ENCODE peak calls at places on chromosomes 4 and X, in five cellular contexts. T is cardiac fibroblast, N is A549, P is AG10803, W is tibial artery. I is an unnamed sample.

GRCh38 chrX:46628406-46629371 is 55.1 kb downstream of the CHST7 start:
- DNase-seq in T (peak), W (peak), N (no peak), P (peak), I (peak)

GRCh38 chr4:85580489-85580888 is 105.5 kb downstream of the ARHGAP24 start:
- DNase-seq in W (no peak), N (no peak), P (no peak), T (no peak), I (no peak)

GRCh38 chr4:60133414-60133813 is 1066.7 kb upstream of the ADGRL3 start:
- DNase-seq in W (no peak), T (peak), P (no peak), N (no peak), I (no peak)

GRCh38 chr4:160091631-160092030 is 988.8 kb downstream of the RAPGEF2 start:
- DNase-seq in T (no peak), N (no peak), W (no peak), P (no peak), I (no peak)

GRCh38 chr4:142473960-142474338 is 372.2 kb downstream of the INPP4B start:
- DNase-seq in T (no peak), P (no peak), W (no peak), N (no peak), I (no peak)

GRCh38 chrX:133593531-133593930 is 178.2 kb upstream of the GPC4 start:
- DNase-seq in P (no peak), N (no peak), W (no peak), T (no peak), I (no peak)

GRCh38 chr4:163540448-163540847 is 46.0 kb downstream of the TMA16 start:
- DNase-seq in P (no peak), N (no peak), T (no peak), W (no peak), I (no peak)

GRCh38 chr4:102858828-102859464 is 9.8 kb upstream of the CISD2 start:
- DNase-seq in N (no peak), P (no peak), W (no peak), T (no peak), I (no peak)

GRCh38 chr4:5783486-5783885 is 72.5 kb downstream of the EVC start:
- DNase-seq in W (no peak), P (no peak), N (no peak), T (no peak), I (no peak)

GRCh38 chr4:24857996-24858395 is 54.8 kb downstream of the CCDC149 start:
- DNase-seq in T (peak), N (no peak), W (no peak), P (peak), I (peak)

GRCh38 chrX:64204252-64204651 is 1.3 kb downstream of the AMER1 start:
- DNase-seq in T (no peak), P (peak), N (no peak), W (peak), I (peak)

GRCh38 chr4:40576651-40577480 is 52.8 kb downstream of the RBM47 start:
- DNase-seq in T (peak), P (peak), N (peak), W (peak), I (peak)

GRCh38 chr4:106104276-106104675 is 209.0 kb downstream of the NPNT start:
- DNase-seq in P (no peak), N (no peak), T (no peak), W (no peak), I (no peak)

GRCh38 chrX:108439961-108440696 is 491 bp downstream of the COL4A5 start:
- DNase-seq in P (peak), T (peak), N (no peak), W (no peak), I (peak)

GRCh38 chr4:2343476-2343875 is 75.0 kb downstream of the ZFYVE28 start:
- DNase-seq in N (no peak), P (no peak), W (peak), T (no peak), I (no peak)

GRCh38 chr4:89295415-89295927 is 12.1 kb downstream of the GPRIN3 start:
- DNase-seq in P (no peak), N (no peak), W (no peak), T (no peak), I (no peak)

GRCh38 chr4:22778547-22779163 is 85.9 kb downstream of the GBA3 start:
- DNase-seq in T (no peak), N (no peak), W (no peak), P (no peak), I (no peak)

GRCh38 chrX:24151513-24151912 is 2.0 kb downstream of the ZFX start:
- DNase-seq in P (no peak), N (peak), W (no peak), T (no peak), I (no peak)

GRCh38 chr4:51997647-51998046 is 22.5 kb downstream of the LRRC66 start:
- DNase-seq in N (no peak), P (no peak), T (no peak), W (no peak), I (peak)

GRCh38 chrX:21778236-21778635 is 20.3 kb upstream of the SMPX start:
- DNase-seq in T (no peak), N (no peak), P (no peak), W (no peak), I (no peak)

DNA sequence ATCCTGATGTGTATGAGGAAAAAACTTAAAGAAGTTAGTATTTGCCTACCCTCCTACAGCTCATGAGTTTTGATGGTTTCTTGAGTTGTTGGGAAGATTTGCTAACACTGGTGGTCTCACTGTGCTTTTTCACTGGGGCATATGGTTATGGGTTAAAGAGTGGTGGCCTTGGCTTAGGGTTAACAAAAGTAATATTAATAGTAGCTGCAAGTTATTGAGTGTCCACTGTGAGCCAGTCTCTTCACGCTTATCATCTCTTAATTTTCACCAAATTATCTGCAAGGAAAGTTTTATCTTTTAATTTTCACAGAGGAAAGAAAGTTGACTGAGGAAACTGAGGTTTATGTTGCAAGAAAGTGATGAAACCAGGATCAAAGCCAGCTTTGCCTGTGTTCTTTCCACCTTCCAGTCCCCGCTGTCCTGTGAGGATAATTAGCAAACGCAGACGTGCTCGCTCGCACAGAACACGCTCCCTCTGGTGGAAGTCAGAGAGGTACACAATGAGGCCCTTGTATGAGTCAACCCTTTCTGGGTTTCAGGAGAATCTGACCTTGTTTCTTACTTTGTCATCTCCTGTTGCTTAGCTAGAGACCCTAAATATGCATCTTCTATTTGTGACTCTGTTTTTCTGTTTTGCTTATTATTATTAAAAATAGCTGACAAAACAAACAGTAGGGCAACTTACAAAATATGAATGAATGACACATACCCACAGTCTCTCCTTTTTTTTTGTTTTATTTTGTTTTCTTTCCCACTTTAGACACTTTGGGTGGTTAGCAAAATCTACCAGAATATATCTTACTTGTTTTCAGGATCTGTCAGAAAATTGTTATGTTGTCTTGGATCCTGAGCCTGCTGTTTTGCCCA is 94.3 kb downstream of the DDIT4L start:
- DNase-seq in W (peak), N (peak), P (peak), T (peak), I (peak)
- TF ChIP-seq CTCF in W (peak), N (peak), P (peak), T (peak), I (peak)

DNA sequence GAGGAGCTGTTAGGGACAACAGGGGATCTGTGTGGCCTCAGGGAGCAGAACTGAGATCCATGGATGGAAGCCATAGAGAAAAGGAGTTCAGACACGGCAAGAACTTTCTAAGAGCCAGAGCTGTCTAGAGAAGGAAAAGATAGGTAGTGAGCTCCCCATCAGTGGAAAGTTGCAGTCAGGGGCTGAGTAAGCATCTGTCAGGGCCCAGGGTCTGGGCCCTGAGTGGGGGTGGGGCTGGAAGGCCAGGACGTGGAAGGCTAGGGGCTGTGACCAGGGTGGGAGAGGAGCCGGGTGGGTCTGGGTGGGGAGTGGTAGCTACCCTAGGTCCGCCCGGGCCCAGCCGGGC is 324 bp upstream of the MSN start:
- DNase-seq in P (no peak), W (no peak), T (no peak), N (no peak), I (no peak)
- H3K4me3 ChIP-seq in P (peak), W (peak), T (no peak), N (peak), I (no peak)

DNA sequence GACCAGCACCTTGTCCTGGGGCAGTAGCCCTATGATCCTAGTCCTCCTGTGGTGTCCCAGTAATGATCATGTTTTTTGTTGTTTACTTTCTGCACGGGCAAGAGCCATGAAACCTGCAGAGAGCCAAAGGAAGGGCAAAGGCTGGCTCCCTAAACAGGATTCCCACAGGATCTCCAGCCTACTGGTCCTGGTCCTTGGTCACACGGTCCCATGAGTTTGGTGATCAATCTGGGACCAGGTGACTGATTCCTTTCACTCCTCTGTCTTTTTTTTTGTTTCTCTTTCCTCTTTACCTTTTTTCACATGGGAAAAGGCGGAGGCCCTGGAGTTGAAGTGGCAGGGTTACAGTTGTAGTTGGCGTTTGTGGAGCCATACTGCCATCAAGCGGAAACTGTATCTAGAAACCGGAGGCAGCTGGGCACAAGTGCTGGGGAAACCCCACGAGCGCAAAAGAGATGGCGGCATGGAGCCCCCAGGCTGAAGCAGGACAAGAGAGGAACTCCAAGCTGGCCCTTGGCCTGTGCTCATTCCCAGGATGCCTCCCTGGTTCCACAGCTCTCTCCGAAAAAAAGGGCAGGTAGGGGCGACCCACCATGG is 34.6 kb downstream of the NBDY start:
- DNase-seq in T (no peak), W (no peak), N (no peak), P (no peak), I (peak)
- TF ChIP-seq CTCF in T (no peak), W (no peak), N (no peak), P (no peak), I (peak)

GRCh38 chr4:10093273-10093621 is 23.4 kb downstream of the WDR1 start:
- DNase-seq in T (no peak), N (no peak), P (no peak), W (no peak), I (no peak)
- H3K4me3 ChIP-seq in T (no peak), N (no peak), P (no peak), W (no peak), I (no peak)

I was measured in fibroblast of mammary gland.